ENCODE peak calls at places on chromosomes 11 and 22, in eight cellular contexts. B is stromal cell of bone marrow; X is cardiac muscle cell; V is stimulated activated CD8-positive, alpha-beta memory T cell treated with anti-CD3 and anti-CD28 coated beads, Interleukin-2, amount 100 ng/mL, for 48 hours; Y is WTC11; N is stimulated activated CD4-positive, alpha-beta T cell treated with anti-CD3 and anti-CD28 coated beads, Interleukin-12 subunit alpha, Interleukin-12 subunit beta, amount 100 ng/mL, for 24 hours; E is T-helper 9 cell; M is left lobe of liver. U is an unnamed sample.
A peak's percentile ranks its signal among the peaks of the same experiment; 100 is the strongest.

GRCh38 chr22:42217752-42218280 is 52.6 kb downstream of the TCF20 start:
- DNase-seq in B (no peak), X (no peak), V (no peak), Y (no peak), N (no peak), E (no peak), M (no peak), U (no peak)

GRCh38 chr11:61833478-61833877 is 5.4 kb downstream of the FADS2 start:
- DNase-seq in B (no peak), X (no peak), V (no peak), Y (no peak), N (no peak), E (peak; percentile 40), M (no peak), U (no peak)

GRCh38 chr11:12167098-12167999 is 57.0 kb downstream of the MICAL2 start:
- DNase-seq in B (no peak), X (no peak), V (no peak), Y (no peak), N (no peak), E (no peak), M (no peak), U (no peak)

GRCh38 chr11:45093761-45094455 is 52.5 kb upstream of the PRDM11 start:
- DNase-seq in B (no peak), X (no peak), V (no peak), Y (no peak), N (no peak), E (no peak), M (peak; percentile 32), U (no peak)

GRCh38 chr11:108817971-108818370 is 153.1 kb downstream of the DDX10 start:
- DNase-seq in B (no peak), X (no peak), V (no peak), Y (no peak), N (no peak), E (no peak), M (no peak), U (no peak)

GRCh38 chr11:11570823-11571222 is 51.0 kb downstream of the GALNT18 start:
- DNase-seq in B (no peak), X (no peak), V (no peak), Y (no peak), N (no peak), E (no peak), M (no peak), U (no peak)

GRCh38 chr22:30221121-30221992 is 25.2 kb downstream of the LIF start:
- DNase-seq in B (no peak), X (no peak), V (peak; percentile 55), Y (no peak), N (no peak), E (peak; percentile 33), M (no peak), U (no peak)

GRCh38 chr22:37186997-37187522 is 987 bp downstream of the C1QTNF6 start:
- DNase-seq in B (no peak), X (no peak), V (no peak), Y (no peak), N (no peak), E (no peak), M (no peak), U (no peak)

GRCh38 chr22:46750861-46751260 is 11.6 kb upstream of the TBC1D22A start:
- DNase-seq in B (no peak), X (no peak), V (no peak), Y (no peak), N (no peak), E (no peak), M (peak; percentile 76), U (no peak)

GRCh38 chr11:12761029-12761428 is 86.8 kb downstream of the TEAD1 start:
- DNase-seq in B (no peak), X (no peak), V (no peak), Y (no peak), N (no peak), E (no peak), M (no peak), U (no peak)

GRCh38 chr11:297666-298405 is 1.5 kb downstream of the IFITM5 start:
- DNase-seq in B (no peak), X (no peak), V (no peak), Y (peak; percentile 21), N (no peak), E (peak; percentile 1), M (no peak), U (no peak)

GRCh38 chr22:38257170-38257569 is 15.6 kb downstream of the TMEM184B start:
- DNase-seq in B (peak; percentile 73), X (no peak), V (no peak), Y (no peak), N (no peak), E (no peak), M (no peak), U (no peak)

GRCh38 chr11:95444309-95445202 is 213.6 kb upstream of the SESN3 start:
- DNase-seq in B (no peak), X (no peak), V (no peak), Y (no peak), N (no peak), E (no peak), M (no peak), U (no peak)

GRCh38 chr11:110737591-110737990 is 25.4 kb upstream of the ARHGAP20 start:
- DNase-seq in B (no peak), X (no peak), V (no peak), Y (no peak), N (no peak), E (no peak), M (no peak), U (no peak)

GRCh38 chr11:134261000-134261399 is 7.6 kb downstream of the ACAD8 start:
- DNase-seq in B (no peak), X (no peak), V (no peak), Y (no peak), N (no peak), E (no peak), M (no peak), U (no peak)

GRCh38 chr22:50696799-50697561 is 24.4 kb downstream of the SHANK3 start:
- DNase-seq in B (peak; percentile 7), X (peak; percentile 72), V (no peak), Y (peak; percentile 76), N (no peak), E (no peak), M (no peak), U (peak; percentile 31)

GRCh38 chr11:35683728-35684339 is 21.3 kb downstream of the TRIM44 start:
- DNase-seq in B (peak; percentile 44), X (no peak), V (no peak), Y (no peak), N (no peak), E (no peak), M (no peak), U (no peak)

GRCh38 chr11:67044496-67044895 is 12.2 kb upstream of the RHOD start:
- DNase-seq in B (no peak), X (no peak), V (no peak), Y (no peak), N (no peak), E (no peak), M (no peak), U (no peak)

GRCh38 chr11:68808787-68809186 is 32.9 kb downstream of the CPT1A start:
- DNase-seq in B (no peak), X (no peak), V (no peak), Y (no peak), N (no peak), E (no peak), M (no peak), U (no peak)

GRCh38 chr22:37728620-37729019 is 31.8 kb downstream of the TRIOBP start:
- DNase-seq in B (no peak), X (no peak), V (no peak), Y (no peak), N (no peak), E (no peak), M (no peak), U (no peak)

GRCh38 chr22:48748113-48748859 is 1079.4 kb downstream of the BRD1 start:
- DNase-seq in B (no peak), X (no peak), V (no peak), Y (peak; percentile 6), N (no peak), E (no peak), M (no peak), U (peak; percentile 36)

GRCh38 chr11:11818529-11819121 is 23.1 kb upstream of the USP47 start:
- DNase-seq in B (no peak), X (no peak), V (no peak), Y (no peak), N (no peak), E (no peak), M (no peak), U (no peak)

GRCh38 chr11:10725114-10725906 is 25.7 kb upstream of the CTR9 start:
- DNase-seq in B (peak; percentile 61), X (no peak), V (no peak), Y (no peak), N (no peak), E (no peak), M (no peak), U (no peak)

GRCh38 chr11:726278-726915 is 20.4 kb downstream of the EPS8L2 start:
- DNase-seq in B (no peak), X (peak; percentile 62), V (no peak), Y (peak; percentile 65), N (no peak), E (peak; percentile 39), M (peak; percentile 62), U (no peak)

GRCh38 chr22:30265851-30266444 is 703 bp downstream of the OSM start:
- DNase-seq in B (no peak), X (no peak), V (peak; percentile 84), Y (no peak), N (peak; percentile 73), E (peak; percentile 71), M (peak; percentile 67), U (no peak)

GRCh38 chr11:45921561-45922424 is 663 bp upstream of the LARGE2 start:
- DNase-seq in B (no peak), X (peak; percentile 55), V (no peak), Y (peak; percentile 96), N (no peak), E (no peak), M (peak; percentile 69), U (peak; percentile 48)

GRCh38 chr11:45518853-45519545 is 146.4 kb downstream of the CHST1 start:
- DNase-seq in B (no peak), X (no peak), V (no peak), Y (no peak), N (no peak), E (no peak), M (no peak), U (no peak)

U was measured in mesothelial cell of epicardium.